ENCODE peak calls at places on chromosomes 7 and 10, in ten cellular contexts. Z is AG04450; M is stimulated activated naive CD8-positive, alpha-beta T cell treated with anti-CD3 and anti-CD28 coated beads, Interleukin-15, Interleukin-2, amounts not matched to agents 100 U/mL and 50 U/mL, for 24 hours; H is stimulated activated CD4-positive, alpha-beta T cell treated with anti-CD3 and anti-CD28 coated beads, Interleukin-12 subunit alpha, Interleukin-12 subunit beta, amount 100 ng/mL, for 48 hours; O is CD4-positive, CD25-positive, alpha-beta regulatory T cell; E is C1 segment of cervical spinal cord; F is central memory CD4-positive, alpha-beta T cell; A is HT-29; Q is anterior cingulate cortex; D is H9. X is an unnamed sample.

GRCh38 chr7:116807011-116807560 is 55.3 kb upstream of the CAPZA2 start:
- DNase-seq in Z (no peak), M (no peak), H (no peak), O (no peak), E (no peak), F (no peak), A (no peak), Q (no peak), D (no peak), X (no peak)

GRCh38 chr7:19665399-19666008 is 43.3 kb downstream of the POLR1F start:
- DNase-seq in Z (peak), M (no peak), H (no peak), O (peak), E (no peak), F (peak), A (peak), Q (no peak), D (no peak), X (no peak)

GRCh38 chr7:30470783-30471182 is 7.8 kb downstream of the NOD1 start:
- DNase-seq in Z (no peak), M (no peak), H (no peak), O (no peak), E (peak), F (no peak), A (no peak), Q (no peak), D (no peak), X (peak)

GRCh38 chr10:132229834-132230556 is 43.2 kb downstream of the DPYSL4 start:
- DNase-seq in Z (no peak), M (peak), H (peak), O (no peak), E (no peak), F (no peak), A (peak), Q (no peak), D (no peak), X (no peak)

GRCh38 chr7:27249724-27250636 is 7.4 kb downstream of the EVX1 start:
- DNase-seq in Z (no peak), M (no peak), H (no peak), O (no peak), E (no peak), F (no peak), A (no peak), Q (no peak), D (no peak), X (no peak)

GRCh38 chr10:29795856-29796255 is 161.1 kb upstream of the SVIL start:
- DNase-seq in Z (no peak), M (no peak), H (no peak), O (no peak), E (no peak), F (no peak), A (no peak), Q (no peak), D (no peak), X (no peak)

GRCh38 chr7:99498546-99498944 is 1.5 kb downstream of the ZNF394 start:
- DNase-seq in Z (no peak), M (no peak), H (no peak), O (no peak), E (no peak), F (no peak), A (peak), Q (no peak), D (no peak), X (no peak)

GRCh38 chr7:99374121-99375064 is at the start of gene ARPC1B:
- DNase-seq in Z (no peak), M (peak), H (peak), O (peak), E (peak), F (peak), A (peak), Q (no peak), D (peak), X (no peak)

GRCh38 chr10:90707657-90708056 is 150.2 kb downstream of the HTR7 start:
- DNase-seq in Z (no peak), M (no peak), H (no peak), O (no peak), E (no peak), F (no peak), A (no peak), Q (no peak), D (no peak), X (no peak)

GRCh38 chr7:103343758-103344452 is 662 bp downstream of the DNAJC2 start:
- DNase-seq in Z (no peak), M (peak), H (peak), O (peak), E (peak), F (peak), A (peak), Q (no peak), D (no peak), X (peak)

GRCh38 chr7:100049441-100050291 is at the start of gene ZSCAN21:
- DNase-seq in Z (peak), M (peak), H (peak), O (peak), E (peak), F (peak), A (peak), Q (peak), D (peak), X (peak)

GRCh38 chr7:47635091-47636090 is 53.5 kb upstream of the TNS3 start:
- DNase-seq in Z (no peak), M (no peak), H (no peak), O (no peak), E (peak), F (no peak), A (peak), Q (no peak), D (peak), X (no peak)

GRCh38 chr10:89391882-89392756 is at the start of gene IFIT1:
- DNase-seq in Z (peak), M (peak), H (no peak), O (peak), E (peak), F (peak), A (peak), Q (no peak), D (peak), X (peak)

GRCh38 chr7:7529328-7529727 is 6.3 kb downstream of the COL28A1 start:
- DNase-seq in Z (no peak), M (no peak), H (no peak), O (no peak), E (no peak), F (no peak), A (no peak), Q (no peak), D (no peak), X (no peak)

GRCh38 chr7:79063019-79063698 is 390.3 kb downstream of the MAGI2 start:
- DNase-seq in Z (no peak), M (no peak), H (no peak), O (no peak), E (no peak), F (no peak), A (no peak), Q (no peak), D (no peak), X (no peak)

GRCh38 chr7:45394117-45394708 is 180.0 kb upstream of the ADCY1 start:
- DNase-seq in Z (no peak), M (no peak), H (no peak), O (no peak), E (no peak), F (no peak), A (peak), Q (no peak), D (no peak), X (no peak)

GRCh38 chr10:100980327-100981110 is 6.8 kb downstream of the MRPL43 start:
- DNase-seq in Z (no peak), M (no peak), H (no peak), O (no peak), E (no peak), F (no peak), A (no peak), Q (no peak), D (no peak), X (no peak)